ENCODE peak calls at places on chromosomes 12 and 14, in nine cellular contexts. Q, R, X, L, Y, S, E, W and A are unnamed samples. For H3K4me1, the result is how much of the 10 kb centered on the place peaks cover.

GRCh38 chr12:89238593-89238992 is 113.7 kb downstream of the DUSP6 start:
- DNase-seq in R (no peak), E (no peak), S (no peak), W (no peak), Y (no peak), Q (no peak), X (no peak), L (no peak), A (peak)

GRCh38 chr14:71362920-71363584 is 455.8 kb downstream of the PCNX1 start:
- DNase-seq in S (no peak), Q (no peak), W (no peak), R (peak), Y (peak), L (no peak), E (no peak), X (no peak), A (no peak)

GRCh38 chr12:22014783-22015144 is 31.3 kb upstream of the CMAS start:
- DNase-seq in L (no peak), Y (no peak), S (no peak), R (peak), E (no peak), W (no peak), X (no peak), Q (no peak), A (no peak)

GRCh38 chr14:100825691-100826331 is at the start of gene MEG3:
- DNase-seq in W (no peak), E (no peak), R (peak), X (no peak), Q (no peak), Y (peak), L (no peak), S (peak), A (peak)

GRCh38 chr12:64560395-64561301 is 49.6 kb upstream of the RASSF3 start:
- DNase-seq in E (no peak), Y (peak), R (peak), L (no peak), Q (no peak), X (no peak), S (peak), W (no peak), A (no peak)

GRCh38 chr14:61296707-61297502 is 15.8 kb upstream of the TMEM30B start:
- DNase-seq in X (peak), S (peak), R (peak), Y (peak), W (no peak), E (no peak), Q (no peak), L (no peak), A (no peak)

GRCh38 chr14:99531221-99532096 is 50.2 kb downstream of the CCNK start:
- DNase-seq in X (no peak), S (no peak), Q (no peak), L (no peak), W (no peak), R (peak), Y (peak), E (no peak), A (no peak)

GRCh38 chr14:100274250-100274649 is 32.0 kb downstream of the SLC25A29 start:
- DNase-seq in W (no peak), Y (no peak), Q (no peak), X (no peak), E (no peak), R (no peak), L (no peak), S (no peak), A (no peak)

GRCh38 chr14:103889313-103890051 is 38.8 kb upstream of the TDRD9 start:
- DNase-seq in Y (peak), Q (no peak), L (peak), E (no peak), W (no peak), X (no peak), S (no peak), R (peak), A (no peak)

GRCh38 chr12:104877107-104877705 is 80.9 kb downstream of the SLC41A2 start:
- DNase-seq in W (no peak), L (peak), S (peak), X (peak), Y (peak), Q (peak), E (no peak), R (peak), A (no peak)

GRCh38 chr14:52355016-52355430 is 40.9 kb downstream of the PTGER2 start:
- DNase-seq in S (peak), X (no peak), W (no peak), L (no peak), Q (no peak), Y (peak), R (peak), E (no peak), A (no peak)

GRCh38 chr12:76236640-76237039 is 111.6 kb downstream of the BBS10 start:
- DNase-seq in Y (peak), W (no peak), R (peak), E (no peak), S (peak), L (no peak), Q (no peak), X (no peak), A (no peak)

GRCh38 chr14:64591809-64592208 is 42.0 kb downstream of the PPP1R36 start:
- DNase-seq in Y (no peak), E (no peak), X (no peak), R (peak), L (no peak), Q (no peak), S (no peak), W (no peak), A (no peak)

GRCh38 chr12:107663277-107663676 is 22.3 kb upstream of the PWP1 start:
- DNase-seq in Q (no peak), X (no peak), S (no peak), E (no peak), L (no peak), W (no peak), Y (no peak), R (no peak), A (no peak)

GRCh38 chr12:71452006-71452405 is 12.4 kb downstream of the LGR5 start:
- DNase-seq in Q (no peak), X (no peak), W (no peak), E (no peak), S (no peak), Y (no peak), R (no peak), L (no peak), A (no peak)

GRCh38 chr14:69573841-69574265 is 818 bp downstream of the CCDC177 start:
- DNase-seq in R (peak), Q (no peak), L (no peak), W (no peak), Y (no peak), S (no peak), E (no peak), X (no peak), A (no peak)

GRCh38 chr14:91173867-91174266 is 60.0 kb downstream of the DGLUCY start:
- DNase-seq in X (no peak), E (no peak), S (no peak), L (no peak), Q (no peak), Y (no peak), R (no peak), W (no peak), A (peak)

GRCh38 chr14:56580317-56580711 is 716 bp downstream of the TMEM260 start:
- DNase-seq in S (no peak), Y (no peak), E (no peak), L (no peak), Q (no peak), W (no peak), R (no peak), X (no peak), A (no peak)

GRCh38 chr14:99732436-99733220 is 48.5 kb downstream of the CYP46A1 start:
- DNase-seq in X (no peak), S (no peak), W (no peak), E (peak), Y (no peak), Q (peak), R (no peak), L (no peak), A (peak)

GRCh38 chr14:59275668-59276067 is 87.2 kb downstream of the DAAM1 start:
- DNase-seq in R (peak), X (peak), Y (peak), S (peak), Q (no peak), W (no peak), L (no peak), E (no peak), A (no peak)

GRCh38 chr14:59276235-59276634 is 87.8 kb downstream of the DAAM1 start:
- DNase-seq in Q (no peak), E (no peak), W (no peak), Y (no peak), X (peak), S (no peak), R (no peak), L (no peak), A (no peak)

GRCh38 chr14:59273737-59274136 is 85.3 kb downstream of the DAAM1 start:
- DNase-seq in R (no peak), E (no peak), W (no peak), Q (no peak), Y (no peak), S (no peak), X (no peak), L (no peak), A (no peak)

GRCh38 chr14:59272633-59273032 is 84.2 kb downstream of the DAAM1 start:
- DNase-seq in S (no peak), E (no peak), R (no peak), Q (no peak), W (no peak), Y (no peak), X (no peak), L (no peak), A (no peak)

DNA sequence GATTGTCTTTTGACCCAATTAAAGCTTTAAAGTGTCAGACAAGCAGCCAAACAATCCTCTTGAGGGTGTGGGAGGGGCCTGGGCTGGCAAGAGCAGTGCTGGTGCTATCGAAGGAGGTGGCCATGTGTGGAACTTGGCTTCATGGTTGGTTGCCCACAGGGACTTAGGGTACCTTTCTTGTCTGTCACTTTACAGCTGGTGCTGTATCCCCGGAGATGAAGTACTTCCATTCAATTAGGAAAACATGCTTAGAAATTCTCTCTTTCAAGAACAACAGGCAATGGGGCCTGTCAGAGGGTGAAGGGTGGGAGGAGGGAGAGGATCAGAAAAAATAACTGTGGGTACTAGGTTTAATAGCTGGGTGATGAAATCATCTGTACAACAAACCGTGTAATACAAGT is 86.5 kb downstream of the DAAM1 start:
- DNase-seq in S (no peak), E (no peak), R (no peak), X (peak), Y (peak), W (no peak), Q (peak), L (no peak), A (no peak)
- H3K4me1 ChIP-seq in S (half or more), E (under half), R (under half), X (under half), Y (under half), W (under half), Q (under half), L (under half), A (under half)

GRCh38 chr12:53726946-53727309 is 324 bp downstream of the CALCOCO1 start:
- DNase-seq in R (peak), S (no peak), Q (no peak), Y (peak), E (no peak), W (no peak), L (no peak), X (no peak), A (no peak)
- H3K27ac ChIP-seq in R (no peak), S (peak), Q (peak), Y (peak), E (peak), W (peak), L (no peak), X (no peak), A (peak)

DNA sequence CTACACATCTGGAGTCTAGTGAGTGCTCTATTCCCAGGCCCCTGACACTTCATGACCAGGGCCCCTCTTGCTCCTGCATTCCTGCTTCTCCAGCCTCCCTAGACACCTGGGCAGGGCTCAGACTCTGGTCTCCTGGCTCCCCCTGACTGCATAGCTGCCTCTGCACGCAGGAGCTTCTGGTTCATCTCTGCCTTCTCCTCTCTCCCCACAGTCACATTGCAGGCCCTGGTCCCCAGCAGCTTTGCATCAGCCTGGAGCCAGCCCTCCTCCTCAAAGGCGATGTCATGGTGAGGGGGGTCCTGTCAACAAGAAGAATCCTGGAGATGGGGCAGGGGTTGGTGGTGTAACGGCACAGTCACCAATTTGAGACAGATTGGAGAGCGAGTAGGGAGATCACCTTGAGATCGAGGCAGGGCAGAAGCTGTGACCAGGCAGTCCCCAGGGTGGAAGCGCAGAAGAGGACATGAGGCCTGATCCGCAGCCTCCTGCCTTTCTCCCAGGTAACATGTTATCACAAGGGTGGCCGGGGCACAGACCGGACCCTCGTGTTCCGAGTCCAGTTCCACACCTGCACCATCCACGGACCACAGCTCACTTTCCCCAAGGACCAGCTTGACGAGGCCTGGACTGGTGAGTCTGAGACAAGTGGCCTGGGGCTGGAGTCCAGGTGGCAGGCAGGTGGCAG is 8.1 kb downstream of the TNS2 start:
- DNase-seq in S (no peak), X (no peak), Q (peak), E (peak), W (no peak), L (no peak), R (peak), Y (no peak), A (no peak)
- H3K4me1 ChIP-seq in S (under half), X (under half), Q (half or more), E (half or more), W (half or more), L (under half), R (under half), Y (under half), A (under half)

GRCh38 chr14:68374682-68375081 is 418.2 kb downstream of the ZFP36L1 start:
- DNase-seq in L (no peak), Q (no peak), E (no peak), S (no peak), W (no peak), X (no peak), R (no peak), Y (no peak), A (no peak)
- H3K27ac ChIP-seq in L (no peak), Q (no peak), E (peak), S (peak), W (no peak), X (no peak), R (no peak), Y (no peak), A (no peak)

GRCh38 chr12:124361996-124362395 is 67.1 kb downstream of the RFLNA start:
- DNase-seq in E (no peak), Y (no peak), W (no peak), X (no peak), Q (no peak), R (no peak), S (no peak), L (no peak), A (no peak)
- H3K4me1 ChIP-seq in E (under half), Y (under half), W (under half), X (under half), Q (under half), R (under half), S (under half), L (under half), A (under half)

GRCh38 chr12:57895337-57896138 is 45.8 kb upstream of the ATP23 start:
- DNase-seq in L (no peak), S (no peak), Y (no peak), E (no peak), Q (no peak), X (no peak), W (no peak), R (peak), A (no peak)

GRCh38 chr12:57897296-57897974 is 43.9 kb upstream of the ATP23 start:
- DNase-seq in W (no peak), E (no peak), R (no peak), X (no peak), Y (no peak), S (no peak), L (no peak), Q (no peak), A (peak)

GRCh38 chr12:57894577-57895292 is 46.6 kb upstream of the ATP23 start:
- DNase-seq in R (no peak), S (no peak), L (peak), E (no peak), X (no peak), Y (no peak), Q (no peak), W (no peak), A (no peak)

GRCh38 chr12:57896437-57897201 is 44.7 kb upstream of the ATP23 start:
- DNase-seq in R (peak), L (peak), Y (peak), X (peak), S (peak), W (no peak), Q (peak), E (peak), A (peak)

DNA sequence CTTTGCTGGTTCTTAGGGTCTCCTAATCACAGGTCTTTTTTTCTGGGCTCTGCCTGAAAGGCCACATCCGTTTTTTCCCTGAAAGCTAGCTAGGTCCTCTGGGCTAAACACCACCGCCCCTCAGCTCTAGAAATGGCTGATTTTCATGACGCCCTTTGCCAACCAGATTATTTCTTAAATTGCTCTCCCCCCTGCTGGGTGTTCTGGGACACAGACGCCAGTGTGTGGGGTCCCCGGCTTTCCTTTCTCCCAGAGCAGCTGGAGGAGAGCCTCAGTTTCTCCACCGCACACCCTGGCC is 45.3 kb upstream of the ATP23 start:
- DNase-seq in Q (no peak), S (no peak), Y (no peak), R (peak), L (peak), E (no peak), W (no peak), X (no peak), A (no peak)
- H3K27ac ChIP-seq in Q (peak), S (peak), Y (peak), R (peak), L (peak), E (peak), W (peak), X (peak), A (peak)

GRCh38 chr12:52903855-52904508 is 894 bp downstream of the KRT8 start:
- DNase-seq in S (peak), R (peak), Y (peak), L (peak), X (peak), E (no peak), Q (peak), W (no peak), A (peak)

GRCh38 chr12:52903285-52903854 is 1.5 kb downstream of the KRT8 start:
- DNase-seq in X (peak), S (peak), R (peak), Y (peak), Q (peak), L (peak), E (no peak), W (no peak), A (peak)

GRCh38 chr12:52900166-52900895 is 4.5 kb downstream of the KRT8 start:
- DNase-seq in Q (no peak), E (no peak), R (no peak), S (no peak), Y (no peak), X (no peak), W (no peak), L (no peak), A (no peak)

GRCh38 chr12:52900896-52901714 is 3.8 kb downstream of the KRT8 start:
- DNase-seq in Q (no peak), W (no peak), R (no peak), E (no peak), X (no peak), S (no peak), L (no peak), Y (no peak), A (no peak)

GRCh38 chr12:52901715-52902541 is 2.9 kb downstream of the KRT8 start:
- DNase-seq in R (no peak), E (no peak), X (no peak), W (no peak), S (no peak), Q (peak), L (peak), Y (no peak), A (no peak)
- H3K4me1 ChIP-seq in R (under half), E (under half), X (under half), W (under half), S (half or more), Q (under half), L (under half), Y (under half), A (under half)

GRCh38 chr12:132161796-132162507 is 17.7 kb downstream of the NOC4L start:
- DNase-seq in Q (no peak), W (no peak), E (no peak), X (no peak), L (no peak), S (no peak), Y (no peak), R (no peak), A (peak)
- H3K27ac ChIP-seq in Q (no peak), W (no peak), E (no peak), X (no peak), L (no peak), S (no peak), Y (no peak), R (no peak), A (no peak)

DNA sequence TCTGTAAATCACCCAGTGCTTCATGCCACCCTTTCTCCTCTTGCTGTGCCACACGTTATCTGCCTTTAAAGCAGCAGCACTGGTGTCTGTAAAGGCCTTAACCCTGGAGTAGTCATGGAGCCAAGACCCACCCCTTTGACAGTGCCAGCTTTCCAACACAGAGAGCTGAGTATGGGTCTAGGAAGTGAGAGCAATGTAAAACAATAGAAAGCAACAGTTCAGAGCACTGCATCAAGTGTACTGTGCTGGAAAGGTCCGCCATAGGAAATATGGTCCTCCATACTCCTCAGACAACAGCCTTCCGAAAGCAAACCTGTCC is 139.5 kb downstream of the DAD1 start:
- DNase-seq in Y (no peak), L (no peak), S (no peak), Q (no peak), R (no peak), W (no peak), X (no peak), E (no peak), A (no peak)
- H3K4me1 ChIP-seq in Y (under half), L (under half), S (under half), Q (under half), R (under half), W (under half), X (under half), E (under half), A (under half)

GRCh38 chr14:67941456-67942018 is 122.0 kb downstream of the RAD51B start:
- DNase-seq in R (peak), Q (no peak), L (no peak), X (no peak), E (no peak), S (peak), W (no peak), Y (peak), A (no peak)
- H3K27ac ChIP-seq in R (peak), Q (peak), L (peak), X (no peak), E (peak), S (peak), W (peak), Y (peak), A (peak)